ENCODE peak calls at places on chromosome 1, in five cellular contexts. K is coronary artery, T is D721Med, D is H54, A is LoVo. Y is an unnamed sample.

GRCh38 chr1:208068908-208069307 is 158.0 kb upstream of the CD34 start:
- DNase-seq in T (no peak), A (no peak), K (no peak), D (no peak), Y (no peak)

GRCh38 chr1:163531345-163531744 is 209.6 kb downstream of the NUF2 start:
- DNase-seq in D (no peak), K (no peak), T (no peak), A (no peak), Y (no peak)

GRCh38 chr1:180206581-180206980 is 23.5 kb upstream of the LHX4 start:
- DNase-seq in T (no peak), A (no peak), K (no peak), D (no peak), Y (no peak)

GRCh38 chr1:194102607-194103006 is 916.2 kb upstream of the B3GALT2 start:
- DNase-seq in A (no peak), K (no peak), D (no peak), T (no peak), Y (no peak)

GRCh38 chr1:220012259-220012658 is 34.0 kb downstream of the EPRS1 start:
- DNase-seq in T (no peak), K (no peak), D (no peak), A (no peak), Y (peak)

GRCh38 chr1:90717665-90718410 is 736 bp upstream of the BARHL2 start:
- DNase-seq in T (peak), A (no peak), D (no peak), K (no peak), Y (no peak)

GRCh38 chr1:60994369-60994768 is 88.0 kb upstream of the NFIA start:
- DNase-seq in A (no peak), D (no peak), T (no peak), K (no peak), Y (no peak)

GRCh38 chr1:186785503-186785902 is 43.2 kb upstream of the PLA2G4A start:
- DNase-seq in A (no peak), T (no peak), D (no peak), K (no peak), Y (no peak)

GRCh38 chr1:150970818-150971582 is 3.6 kb downstream of the CERS2 start:
- DNase-seq in T (no peak), A (no peak), D (no peak), K (peak), Y (no peak)

GRCh38 chr1:226814751-226815496 is 55.5 kb upstream of the PSEN2 start:
- DNase-seq in D (peak), T (no peak), A (peak), K (peak), Y (peak)

GRCh38 chr1:39360726-39361125 is 130.7 kb upstream of the BMP8A start:
- DNase-seq in T (no peak), A (no peak), K (no peak), D (no peak), Y (no peak)

GRCh38 chr1:192235127-192235526 is 76.9 kb downstream of the RGS18 start:
- DNase-seq in A (no peak), D (peak), K (no peak), T (no peak), Y (no peak)

GRCh38 chr1:221667504-221667903 is 74.4 kb downstream of the DUSP10 start:
- DNase-seq in K (no peak), A (peak), T (no peak), D (no peak), Y (peak)

GRCh38 chr1:200154069-200154767 is 126.7 kb downstream of the NR5A2 start:
- DNase-seq in A (no peak), D (peak), K (no peak), T (no peak), Y (no peak)

GRCh38 chr1:156493749-156494148 is 6.8 kb downstream of the MEF2D start:
- DNase-seq in K (no peak), T (no peak), D (no peak), A (no peak), Y (no peak)

GRCh38 chr1:217435159-217435558 is 195.7 kb downstream of the GPATCH2 start:
- DNase-seq in D (no peak), A (no peak), K (no peak), T (peak), Y (no peak)

GRCh38 chr1:64161347-64162080 is 41.9 kb upstream of the UBE2U start:
- DNase-seq in K (no peak), D (no peak), T (no peak), A (no peak), Y (no peak)

GRCh38 chr1:101371259-101371658 is 134.4 kb downstream of the S1PR1 start:
- DNase-seq in T (no peak), K (no peak), A (peak), D (peak), Y (peak)

GRCh38 chr1:185559684-185560310 is 174.4 kb upstream of the HMCN1 start:
- DNase-seq in T (no peak), A (no peak), K (no peak), D (peak), Y (no peak)

GRCh38 chr1:30305061-30305460 is 418.3 kb downstream of the MATN1 start:
- DNase-seq in T (no peak), D (no peak), A (no peak), K (no peak), Y (no peak)